ENCODE peak calls at places on chromosome 21, in four cellular contexts. B, A, M and G are unnamed samples.

GRCh38 chr21:43304621-43305335 is 122.2 kb downstream of the SIK1 start:
- DNase-seq in A (no peak), M (no peak), B (no peak), G (no peak)

GRCh38 chr21:38760762-38761155 is 45.0 kb upstream of the ETS2 start:
- DNase-seq in M (no peak), B (no peak), A (no peak), G (no peak)

GRCh38 chr21:38229260-38229877 is 27.4 kb upstream of the KCNJ15 start:
- DNase-seq in A (peak), M (peak), B (no peak), G (no peak)

GRCh38 chr21:17513214-17514123 is 626 bp downstream of the CXADR start:
- DNase-seq in B (no peak), A (peak), M (peak), G (peak)

GRCh38 chr21:44767834-44768831 is 33.5 kb downstream of the UBE2G2 start:
- DNase-seq in M (peak), A (no peak), B (no peak), G (peak)

GRCh38 chr21:25556087-25556486 is 51.2 kb downstream of the MRPL39 start:
- DNase-seq in M (no peak), A (no peak), B (no peak), G (no peak)

GRCh38 chr21:25735895-25736597 is 1.3 kb downstream of the GABPA start:
- DNase-seq in B (peak), A (no peak), M (peak), G (no peak)

GRCh38 chr21:39373634-39374033 is 24.7 kb upstream of the HMGN1 start:
- DNase-seq in B (peak), M (peak), A (no peak), G (peak)

GRCh38 chr21:31236528-31236927 is 107.5 kb downstream of the TIAM1 start:
- DNase-seq in B (no peak), M (no peak), A (no peak), G (no peak)

GRCh38 chr21:41399401-41399800 is 26.6 kb upstream of the MX1 start:
- DNase-seq in B (no peak), A (no peak), M (no peak), G (peak)

GRCh38 chr21:15276243-15276642 is 211.4 kb upstream of the NRIP1 start:
- DNase-seq in M (no peak), B (no peak), A (no peak), G (no peak)

GRCh38 chr21:41403331-41403730 is 22.7 kb upstream of the MX1 start:
- DNase-seq in A (no peak), M (no peak), B (no peak), G (peak)

GRCh38 chr21:27246741-27247140 is 279.9 kb upstream of the ADAMTS5 start:
- DNase-seq in A (no peak), B (peak), M (no peak), G (no peak)

GRCh38 chr21:40902299-40902698 is 55.3 kb upstream of the DSCAM start:
- DNase-seq in B (no peak), M (no peak), A (no peak), G (no peak)

GRCh38 chr21:43733529-43734071 is 14.7 kb downstream of the PDXK start:
- DNase-seq in A (no peak), B (peak), M (no peak), G (no peak)

GRCh38 chr21:27047331-27048314 is 80.7 kb upstream of the ADAMTS5 start:
- DNase-seq in B (peak), M (no peak), A (no peak), G (no peak)

GRCh38 chr21:36990508-36991205 is 15.8 kb upstream of the RIPPLY3 start:
- DNase-seq in B (no peak), A (no peak), M (peak), G (peak)

GRCh38 chr21:36992671-36993070 is 13.8 kb upstream of the RIPPLY3 start:
- DNase-seq in B (no peak), M (peak), A (no peak), G (peak)

GRCh38 chr21:36987845-36988244 is 18.7 kb upstream of the RIPPLY3 start:
- DNase-seq in M (no peak), B (no peak), A (no peak), G (no peak)

GRCh38 chr21:36988536-36988935 is 18.0 kb upstream of the RIPPLY3 start:
- DNase-seq in B (no peak), M (no peak), A (no peak), G (no peak)

GRCh38 chr21:36989699-36990507 is 16.6 kb upstream of the RIPPLY3 start:
- DNase-seq in M (peak), A (peak), B (peak), G (peak)
- H2BK15ac ChIP-seq in M (no peak), A (peak), B (peak), G (no peak)

DNA sequence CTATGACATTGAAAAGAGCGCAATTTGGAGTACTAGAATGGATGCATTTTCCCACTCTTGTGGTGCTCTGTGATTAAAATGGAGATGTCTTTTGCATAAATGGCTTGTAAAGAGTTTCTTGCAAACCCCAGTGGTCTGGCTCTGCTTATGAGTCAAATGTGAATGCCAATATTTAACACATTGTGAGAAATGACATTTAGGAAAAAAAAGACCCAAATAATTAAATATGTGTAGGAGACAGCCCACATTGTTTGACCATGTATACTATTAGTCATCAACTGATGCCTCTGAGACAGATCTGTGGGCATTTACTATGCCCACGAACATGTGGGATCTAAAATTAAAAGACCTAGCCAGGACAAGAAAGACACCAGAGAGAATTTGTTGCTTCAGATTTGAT is 22.2 kb upstream of the RUNX1 start:
- DNase-seq in M (no peak), A (no peak), B (no peak), G (no peak)
- H4K5ac ChIP-seq in M (no peak), A (no peak), B (no peak), G (no peak)

GRCh38 chr21:45970674-45971486 is 10.7 kb upstream of the COL6A1 start:
- DNase-seq in M (peak), A (peak), B (peak), G (peak)
- H2BK15ac ChIP-seq in M (no peak), A (peak), B (peak), G (no peak)

GRCh38 chr21:22711636-22712035 is 1713.4 kb downstream of the NCAM2 start:
- DNase-seq in A (no peak), M (no peak), B (no peak), G (no peak)

DNA sequence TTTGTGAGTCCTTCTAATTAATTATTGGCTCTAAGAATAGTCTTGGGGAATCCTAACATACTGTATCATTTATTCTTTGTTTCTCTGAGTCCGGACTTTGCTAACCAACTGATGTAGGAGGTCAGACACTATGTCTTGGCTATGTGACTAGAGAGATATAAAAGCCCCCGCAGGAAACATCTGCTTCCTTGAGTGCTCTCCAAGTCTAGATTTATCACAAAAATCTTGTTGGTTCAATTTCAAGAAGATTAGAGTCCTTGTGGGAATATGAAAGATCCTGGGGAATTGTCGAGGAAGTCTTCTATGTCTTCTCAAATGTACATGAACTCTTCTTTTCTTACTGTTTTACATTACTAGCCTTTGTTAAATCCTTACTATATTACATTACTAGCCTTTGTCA is 1712.5 kb downstream of the NCAM2 start:
- DNase-seq in B (no peak), M (no peak), A (no peak), G (no peak)
- H4K5ac ChIP-seq in B (no peak), M (no peak), A (no peak), G (no peak)

GRCh38 chr21:34834852-34835501 is 166.2 kb downstream of the CLIC6 start:
- DNase-seq in M (no peak), B (no peak), A (no peak), G (no peak)
- H2BK15ac ChIP-seq in M (no peak), B (peak), A (peak), G (no peak)